ENCODE peak calls at places on chromosome 14, in ten cellular contexts. One of them, this sample, is unnamed.

GRCh38 chr14:51327376-51327775 is 87.3 kb downstream of the TMX1 start:
- DNase-seq in amygdala: no peak
- DNase-seq in progenitor cell of endocrine pancreas: no peak
- DNase-seq in hepatocyte: no peak
- DNase-seq in upper lobe of right lung: no peak
- DNase-seq in DMS79: no peak
- DNase-seq in NCI-H146: no peak
- DNase-seq in A172: peak; percentile 42
- DNase-seq in GM03348: peak; percentile 35
- DNase-seq in non-pigmented ciliary epithelial cell: no peak
- DNase-seq in this sample: no peak

GRCh38 chr14:91089958-91090535 is 23.8 kb upstream of the DGLUCY start:
- DNase-seq in hepatocyte: no peak
- DNase-seq in progenitor cell of endocrine pancreas: no peak
- DNase-seq in upper lobe of right lung: no peak
- DNase-seq in DMS79: peak; percentile 89
- DNase-seq in NCI-H146: no peak
- DNase-seq in non-pigmented ciliary epithelial cell: no peak
- DNase-seq in amygdala: no peak
- DNase-seq in GM03348: no peak
- DNase-seq in A172: no peak
- DNase-seq in this sample: no peak

GRCh38 chr14:67186789-67187188 is 2.5 kb upstream of the GARIN2 start:
- DNase-seq in A172: peak; percentile 42
- DNase-seq in GM03348: no peak
- DNase-seq in amygdala: no peak
- DNase-seq in non-pigmented ciliary epithelial cell: no peak
- DNase-seq in upper lobe of right lung: no peak
- DNase-seq in hepatocyte: no peak
- DNase-seq in NCI-H146: no peak
- DNase-seq in progenitor cell of endocrine pancreas: no peak
- DNase-seq in DMS79: no peak
- DNase-seq in this sample: no peak

GRCh38 chr14:103698380-103699260 is 16.6 kb downstream of the XRCC3 start:
- DNase-seq in upper lobe of right lung: peak; percentile 79
- DNase-seq in non-pigmented ciliary epithelial cell: no peak
- DNase-seq in DMS79: no peak
- DNase-seq in GM03348: no peak
- DNase-seq in NCI-H146: no peak
- DNase-seq in amygdala: no peak
- DNase-seq in progenitor cell of endocrine pancreas: no peak
- DNase-seq in A172: no peak
- DNase-seq in hepatocyte: no peak
- DNase-seq in this sample: no peak

GRCh38 chr14:102209224-102209966 is 69.7 kb downstream of the WDR20 start:
- DNase-seq in GM03348: no peak
- DNase-seq in hepatocyte: peak; percentile 41
- DNase-seq in amygdala: peak; percentile 78
- DNase-seq in progenitor cell of endocrine pancreas: no peak
- DNase-seq in A172: no peak
- DNase-seq in NCI-H146: no peak
- DNase-seq in upper lobe of right lung: peak; percentile 35
- DNase-seq in non-pigmented ciliary epithelial cell: no peak
- DNase-seq in DMS79: no peak
- DNase-seq in this sample: no peak

GRCh38 chr14:91636604-91637003 is 95.3 kb downstream of the CATSPERB start:
- DNase-seq in upper lobe of right lung: no peak
- DNase-seq in hepatocyte: no peak
- DNase-seq in progenitor cell of endocrine pancreas: no peak
- DNase-seq in A172: no peak
- DNase-seq in DMS79: no peak
- DNase-seq in GM03348: peak; percentile 14
- DNase-seq in NCI-H146: no peak
- DNase-seq in amygdala: no peak
- DNase-seq in non-pigmented ciliary epithelial cell: no peak
- DNase-seq in this sample: no peak

GRCh38 chr14:77400216-77400615 is 23.0 kb downstream of the SAMD15 start:
- DNase-seq in A172: no peak
- DNase-seq in DMS79: no peak
- DNase-seq in non-pigmented ciliary epithelial cell: no peak
- DNase-seq in GM03348: no peak
- DNase-seq in hepatocyte: no peak
- DNase-seq in progenitor cell of endocrine pancreas: no peak
- DNase-seq in NCI-H146: no peak
- DNase-seq in upper lobe of right lung: no peak
- DNase-seq in amygdala: no peak
- DNase-seq in this sample: no peak

GRCh38 chr14:69363055-69363454 is 35.0 kb downstream of the ERH start:
- DNase-seq in progenitor cell of endocrine pancreas: no peak
- DNase-seq in DMS79: peak; percentile 13
- DNase-seq in amygdala: peak; percentile 50
- DNase-seq in upper lobe of right lung: no peak
- DNase-seq in A172: no peak
- DNase-seq in GM03348: peak; percentile 84
- DNase-seq in hepatocyte: peak; percentile 30
- DNase-seq in non-pigmented ciliary epithelial cell: no peak
- DNase-seq in NCI-H146: no peak
- DNase-seq in this sample: no peak

GRCh38 chr14:25233613-25234012 is 183.7 kb upstream of the STXBP6 start:
- DNase-seq in A172: no peak
- DNase-seq in progenitor cell of endocrine pancreas: no peak
- DNase-seq in non-pigmented ciliary epithelial cell: no peak
- DNase-seq in NCI-H146: no peak
- DNase-seq in DMS79: no peak
- DNase-seq in amygdala: no peak
- DNase-seq in GM03348: no peak
- DNase-seq in upper lobe of right lung: no peak
- DNase-seq in hepatocyte: no peak
- DNase-seq in this sample: no peak

GRCh38 chr14:104983231-104983721 is 2.3 kb upstream of the CLBA1 start:
- DNase-seq in progenitor cell of endocrine pancreas: no peak
- DNase-seq in non-pigmented ciliary epithelial cell: no peak
- DNase-seq in upper lobe of right lung: no peak
- DNase-seq in DMS79: no peak
- DNase-seq in A172: no peak
- DNase-seq in NCI-H146: no peak
- DNase-seq in GM03348: no peak
- DNase-seq in hepatocyte: peak; percentile 4
- DNase-seq in amygdala: no peak
- DNase-seq in this sample: no peak

GRCh38 chr14:29475641-29476040 is 452.0 kb downstream of the PRKD1 start:
- DNase-seq in non-pigmented ciliary epithelial cell: no peak
- DNase-seq in upper lobe of right lung: no peak
- DNase-seq in GM03348: no peak
- DNase-seq in NCI-H146: no peak
- DNase-seq in amygdala: no peak
- DNase-seq in A172: peak; percentile 26
- DNase-seq in DMS79: no peak
- DNase-seq in hepatocyte: no peak
- DNase-seq in progenitor cell of endocrine pancreas: no peak
- DNase-seq in this sample: no peak

GRCh38 chr14:45359766-45360165 is 106.8 kb upstream of the MIS18BP1 start:
- DNase-seq in GM03348: peak; percentile 45
- DNase-seq in hepatocyte: no peak
- DNase-seq in NCI-H146: no peak
- DNase-seq in amygdala: no peak
- DNase-seq in A172: no peak
- DNase-seq in DMS79: no peak
- DNase-seq in upper lobe of right lung: no peak
- DNase-seq in progenitor cell of endocrine pancreas: no peak
- DNase-seq in non-pigmented ciliary epithelial cell: no peak
- DNase-seq in this sample: no peak

GRCh38 chr14:81302613-81303012 is 81.9 kb upstream of the GTF2A1 start:
- DNase-seq in progenitor cell of endocrine pancreas: no peak
- DNase-seq in upper lobe of right lung: no peak
- DNase-seq in non-pigmented ciliary epithelial cell: no peak
- DNase-seq in NCI-H146: peak; percentile 74
- DNase-seq in DMS79: no peak
- DNase-seq in hepatocyte: no peak
- DNase-seq in GM03348: no peak
- DNase-seq in amygdala: no peak
- DNase-seq in A172: no peak
- DNase-seq in this sample: no peak

GRCh38 chr14:20732477-20732876 is 13.2 kb upstream of the EDDM3A start:
- DNase-seq in hepatocyte: no peak
- DNase-seq in non-pigmented ciliary epithelial cell: no peak
- DNase-seq in amygdala: no peak
- DNase-seq in NCI-H146: no peak
- DNase-seq in A172: no peak
- DNase-seq in progenitor cell of endocrine pancreas: no peak
- DNase-seq in GM03348: no peak
- DNase-seq in DMS79: no peak
- DNase-seq in upper lobe of right lung: no peak
- DNase-seq in this sample: no peak

GRCh38 chr14:99774204-99774497 is 19.1 kb upstream of the EML1 start:
- DNase-seq in A172: no peak
- DNase-seq in hepatocyte: no peak
- DNase-seq in progenitor cell of endocrine pancreas: no peak
- DNase-seq in non-pigmented ciliary epithelial cell: no peak
- DNase-seq in upper lobe of right lung: no peak
- DNase-seq in DMS79: no peak
- DNase-seq in NCI-H146: no peak
- DNase-seq in amygdala: no peak
- DNase-seq in GM03348: no peak
- DNase-seq in this sample: no peak

GRCh38 chr14:22847661-22848341 is 11.4 kb downstream of the MMP14 start:
- DNase-seq in A172: no peak
- DNase-seq in GM03348: peak; percentile 47
- DNase-seq in hepatocyte: peak; percentile 53
- DNase-seq in NCI-H146: no peak
- DNase-seq in upper lobe of right lung: peak; percentile 62
- DNase-seq in non-pigmented ciliary epithelial cell: no peak
- DNase-seq in DMS79: no peak
- DNase-seq in progenitor cell of endocrine pancreas: no peak
- DNase-seq in amygdala: no peak
- DNase-seq in this sample: no peak

GRCh38 chr14:61331992-61332657 is 10.7 kb downstream of the PRKCH start:
- DNase-seq in upper lobe of right lung: no peak
- DNase-seq in DMS79: no peak
- DNase-seq in A172: peak; percentile 44
- DNase-seq in hepatocyte: no peak
- DNase-seq in amygdala: no peak
- DNase-seq in progenitor cell of endocrine pancreas: no peak
- DNase-seq in non-pigmented ciliary epithelial cell: no peak
- DNase-seq in GM03348: no peak
- DNase-seq in NCI-H146: no peak
- DNase-seq in this sample: no peak

GRCh38 chr14:57692671-57693070 is 173.2 kb downstream of the SLC35F4 start:
- DNase-seq in A172: peak; percentile 16
- DNase-seq in upper lobe of right lung: no peak
- DNase-seq in non-pigmented ciliary epithelial cell: peak; percentile 48
- DNase-seq in DMS79: no peak
- DNase-seq in progenitor cell of endocrine pancreas: no peak
- DNase-seq in hepatocyte: peak; percentile 44
- DNase-seq in amygdala: no peak
- DNase-seq in NCI-H146: peak; percentile 3
- DNase-seq in GM03348: peak; percentile 57
- DNase-seq in this sample: no peak

GRCh38 chr14:102966256-102966655 is 43.8 kb downstream of the AMN start:
- DNase-seq in NCI-H146: no peak
- DNase-seq in non-pigmented ciliary epithelial cell: no peak
- DNase-seq in DMS79: no peak
- DNase-seq in upper lobe of right lung: no peak
- DNase-seq in progenitor cell of endocrine pancreas: no peak
- DNase-seq in amygdala: no peak
- DNase-seq in GM03348: no peak
- DNase-seq in hepatocyte: no peak
- DNase-seq in A172: no peak
- DNase-seq in this sample: no peak

GRCh38 chr14:50343424-50343823 is 31.3 kb downstream of the DMAC2L start:
- DNase-seq in NCI-H146: no peak
- DNase-seq in amygdala: no peak
- DNase-seq in upper lobe of right lung: no peak
- DNase-seq in A172: no peak
- DNase-seq in GM03348: peak; percentile 46
- DNase-seq in hepatocyte: no peak
- DNase-seq in DMS79: no peak
- DNase-seq in progenitor cell of endocrine pancreas: no peak
- DNase-seq in non-pigmented ciliary epithelial cell: no peak
- DNase-seq in this sample: no peak

GRCh38 chr14:61512508-61512907 is 182.8 kb upstream of the HIF1A start:
- DNase-seq in non-pigmented ciliary epithelial cell: no peak
- DNase-seq in upper lobe of right lung: no peak
- DNase-seq in hepatocyte: no peak
- DNase-seq in DMS79: no peak
- DNase-seq in A172: no peak
- DNase-seq in GM03348: peak; percentile 59
- DNase-seq in progenitor cell of endocrine pancreas: no peak
- DNase-seq in NCI-H146: no peak
- DNase-seq in amygdala: no peak
- DNase-seq in this sample: no peak

This sample was measured in NCI-H187 treated with DMSO at 0.1 percent for 48 hours.